ENCODE peak calls at places on chromosomes 3 and 15, in five cellular contexts. M is HepG2; E is ovary; L is CD8-positive, alpha-beta T cell; H is sigmoid colon. R is an unnamed sample. For H3K27me3, the result is how much of the 10 kb centered on the place peaks cover.

GRCh38 chr3:182683335-182684257 is 109.7 kb upstream of the ATP11B start:
- DNase-seq in M (peak), E (peak), L (peak), H (no peak), R (peak)

GRCh38 chr3:10286596-10287295 is 6.0 kb downstream of the GHRL start:
- DNase-seq in M (peak), E (no peak), L (no peak), H (no peak), R (peak)

GRCh38 chr3:53243165-53243564 is 12.7 kb downstream of the TKT start:
- DNase-seq in M (no peak), E (peak), L (no peak), H (no peak), R (no peak)

GRCh38 chr15:74040115-74040850 is 42.1 kb downstream of the GOLGA6A start:
- DNase-seq in M (no peak), E (no peak), L (no peak), H (peak), R (no peak)

GRCh38 chr15:58299311-58299850 is 132.4 kb upstream of the LIPC start:
- DNase-seq in M (no peak), E (no peak), L (no peak), H (no peak), R (no peak)

GRCh38 chr3:71916747-71917369 is 131.9 kb upstream of the PROK2 start:
- DNase-seq in M (no peak), E (peak), L (no peak), H (no peak), R (no peak)

GRCh38 chr15:46786886-46787285 is 930.4 kb upstream of the SEMA6D start:
- DNase-seq in M (no peak), E (no peak), L (no peak), H (no peak), R (no peak)

GRCh38 chr3:150169279-150169970 is 198.7 kb upstream of the PFN2 start:
- DNase-seq in M (no peak), E (no peak), L (no peak), H (no peak), R (no peak)

GRCh38 chr15:80152896-80153876 is at the start of gene FAH:
- DNase-seq in M (peak), E (no peak), L (peak), H (no peak), R (peak)

GRCh38 chr3:176914764-176915163 is 282.5 kb downstream of the TBL1XR1 start:
- DNase-seq in M (no peak), E (no peak), L (no peak), H (no peak), R (no peak)

GRCh38 chr3:65999606-66000005 is 39.1 kb downstream of the MAGI1 start:
- DNase-seq in M (peak), E (no peak), L (no peak), H (no peak), R (no peak)

GRCh38 chr3:18076301-18076700 is 333.9 kb upstream of the TBC1D5 start:
- DNase-seq in M (no peak), E (no peak), L (no peak), H (no peak), R (no peak)

GRCh38 chr3:106428565-106428994 is 559.8 kb upstream of the CBLB start:
- DNase-seq in M (no peak), E (no peak), L (no peak), H (peak), R (no peak)

GRCh38 chr15:28132524-28133275 is 33.6 kb upstream of the OCA2 start:
- DNase-seq in M (no peak), E (no peak), L (no peak), H (no peak), R (no peak)

GRCh38 chr3:12993623-12994356 is 79.4 kb downstream of the IQSEC1 start:
- DNase-seq in M (no peak), E (peak), L (no peak), H (peak), R (no peak)

GRCh38 chr3:100046986-100047385 is 67.3 kb downstream of the FILIP1L start:
- DNase-seq in M (no peak), E (no peak), L (no peak), H (no peak), R (no peak)

GRCh38 chr15:72198410-72199270 is 1.1 kb upstream of the GRAMD2A start:
- DNase-seq in M (no peak), E (no peak), L (no peak), H (no peak), R (peak)

GRCh38 chr15:40939909-40940801 is 11.0 kb downstream of the DLL4 start:
- DNase-seq in M (no peak), E (no peak), L (no peak), H (no peak), R (no peak)

GRCh38 chr3:46934508-46935167 is 41.9 kb downstream of the CCDC12 start:
- DNase-seq in M (no peak), E (peak), L (no peak), H (peak), R (no peak)

GRCh38 chr3:15029625-15030024 is 35.5 kb downstream of the MRPS25 start:
- DNase-seq in M (no peak), E (no peak), L (no peak), H (no peak), R (no peak)

GRCh38 chr3:159762981-159763465 is 225.6 kb upstream of the IL12A start:
- DNase-seq in M (no peak), E (peak), L (no peak), H (peak), R (no peak)

GRCh38 chr15:57165992-57166391 is 210.3 kb upstream of the CGNL1 start:
- DNase-seq in M (no peak), E (no peak), L (no peak), H (no peak), R (no peak)

GRCh38 chr3:44762170-44762677 is 630 bp downstream of the KIF15 start:
- DNase-seq in M (no peak), E (no peak), L (no peak), H (no peak), R (no peak)

GRCh38 chr3:194265505-194265892 is 85.6 kb downstream of the CPN2 start:
- DNase-seq in M (no peak), E (peak), L (no peak), H (peak), R (no peak)

GRCh38 chr3:79516795-79517194 is 251.0 kb downstream of the ROBO1 start:
- DNase-seq in M (no peak), E (no peak), L (no peak), H (no peak), R (no peak)

GRCh38 chr3:171108066-171108465 is 81.5 kb upstream of the SLC2A2 start:
- DNase-seq in M (no peak), E (no peak), L (no peak), H (no peak), R (no peak)

GRCh38 chr3:10753964-10754363 is 62.1 kb upstream of the SLC6A11 start:
- DNase-seq in M (peak), E (peak), L (no peak), H (no peak), R (peak)

GRCh38 chr3:170007031-170007663 is 30.6 kb upstream of the GPR160 start:
- DNase-seq in M (peak), E (no peak), L (peak), H (no peak), R (peak)

GRCh38 chr3:25339220-25339619 is 88.8 kb upstream of the RARB start:
- DNase-seq in M (no peak), E (no peak), L (no peak), H (no peak), R (no peak)

DNA sequence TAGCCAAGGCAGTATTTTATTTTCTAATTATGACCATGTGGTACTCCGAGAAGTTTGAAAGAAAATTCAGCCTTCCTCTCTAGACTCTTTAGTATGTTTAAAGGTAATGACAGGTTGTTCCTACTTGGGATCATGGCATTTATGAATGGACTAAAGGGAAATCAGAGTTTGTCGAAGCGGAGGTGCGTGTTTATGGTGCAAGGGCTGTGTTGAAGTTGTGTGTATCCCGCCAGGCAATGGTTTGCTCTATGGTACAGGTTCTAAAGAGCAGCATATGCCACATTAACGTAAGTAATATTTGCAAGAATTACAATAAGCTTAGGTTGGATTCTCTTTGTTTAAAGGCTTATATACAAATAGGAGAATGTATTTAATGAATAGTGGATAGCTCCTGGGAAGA is 733 bp downstream of the EPHA3 start:
- DNase-seq in M (no peak), E (no peak), L (no peak), H (no peak), R (no peak)
- H3K27me3 ChIP-seq in M (under half), E (under half), L (under half), H (under half), R (under half)

DNA sequence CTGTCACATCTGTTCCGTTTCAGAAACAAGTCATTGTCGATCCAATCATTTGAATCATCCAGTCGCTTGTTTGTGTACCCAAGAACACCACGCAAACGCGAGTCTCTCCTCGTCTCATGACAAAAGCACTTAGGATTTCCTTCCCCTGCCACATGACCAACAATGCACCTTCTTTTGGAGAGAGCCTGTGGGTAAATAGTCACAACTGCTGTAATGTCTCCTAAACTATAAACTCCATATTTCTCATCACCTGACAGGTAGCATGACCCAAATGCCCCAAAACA is 80.1 kb downstream of the FMN1 start:
- DNase-seq in M (no peak), E (no peak), L (no peak), H (no peak), R (no peak)
- H3K27ac ChIP-seq in M (no peak), E (no peak), L (no peak), H (no peak), R (no peak)

DNA sequence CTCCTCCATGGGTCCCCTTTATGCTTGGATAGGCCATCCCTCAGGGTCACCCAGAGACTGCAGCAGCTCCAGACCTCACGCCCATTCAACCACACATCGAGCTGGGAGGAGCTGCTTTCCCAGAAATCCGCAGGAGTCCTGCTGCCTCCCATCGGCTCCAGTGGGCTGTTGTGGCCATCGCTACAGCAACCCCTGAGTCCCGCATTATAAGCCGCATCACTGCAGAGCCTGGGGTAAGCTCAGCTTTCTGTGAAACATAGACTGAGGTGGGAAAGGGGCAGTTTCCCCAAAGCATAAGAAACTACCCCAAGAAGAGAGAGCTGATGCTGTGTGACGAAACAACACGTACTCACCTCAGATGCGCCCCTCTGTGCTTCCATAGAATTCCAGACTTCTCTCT is 35.7 kb downstream of the MRPL46 start:
- DNase-seq in M (no peak), E (no peak), L (no peak), H (no peak), R (no peak)
- H3K27me3 ChIP-seq in M (under half), E (under half), L (under half), H (under half), R (under half)

DNA sequence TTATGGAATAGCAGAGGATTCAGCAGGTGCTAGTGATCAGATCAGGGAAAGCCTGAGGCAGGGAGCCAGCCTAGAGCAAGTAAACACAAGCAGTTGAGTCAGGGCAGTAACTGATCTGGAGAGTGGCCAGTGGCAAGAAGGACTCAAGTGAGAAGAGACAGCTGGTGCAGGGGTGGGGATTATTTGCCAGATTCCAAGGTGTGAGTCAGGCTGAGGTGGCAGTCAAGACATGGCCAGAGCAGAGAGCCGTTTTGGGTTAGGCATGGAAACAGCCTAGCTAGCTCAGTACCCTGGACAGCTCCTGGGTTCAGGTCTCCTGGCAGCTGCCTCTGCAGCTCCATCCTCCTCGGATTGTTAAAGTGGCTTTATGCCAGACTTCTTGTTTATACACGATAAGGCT is 281.9 kb upstream of the ONECUT1 start:
- DNase-seq in M (peak), E (no peak), L (no peak), H (no peak), R (no peak)
- H3K27ac ChIP-seq in M (no peak), E (no peak), L (no peak), H (no peak), R (no peak)